ENCODE peak calls at places on chromosomes 12 and 14, in ten cellular contexts. X is NCI-H69; G is GM23248; C is neuronal stem cell; F is neural progenitor cell; A is GM12864; L is psoas muscle; D is stimulated activated CD4-positive, alpha-beta T cell treated with anti-CD3 and anti-CD28 coated beads, Interleukin-1b, Interleukin-23, amount 100 ng/mL, for 48 hours; R is RWPE1; U is Daoy. O is an unnamed sample.

GRCh38 chr12:94988471-94988870 is 15.0 kb downstream of the NDUFA12 start:
- DNase-seq in X (no peak), G (no peak), C (no peak), F (no peak), A (no peak), L (no peak), D (no peak), R (no peak), U (no peak), O (no peak)

GRCh38 chr14:32667287-32667686 is 271.4 kb upstream of the NPAS3 start:
- DNase-seq in X (no peak), G (no peak), C (no peak), F (no peak), A (no peak), L (no peak), D (no peak), R (no peak), U (no peak), O (no peak)

GRCh38 chr14:78767436-78767835 is 597.3 kb downstream of the NRXN3 start:
- DNase-seq in X (no peak), G (no peak), C (no peak), F (no peak), A (no peak), L (no peak), D (no peak), R (no peak), U (no peak), O (no peak)

GRCh38 chr12:77247542-77247941 is 182.2 kb upstream of the E2F7 start:
- DNase-seq in X (no peak), G (no peak), C (no peak), F (no peak), A (no peak), L (no peak), D (no peak), R (no peak), U (no peak), O (no peak)

GRCh38 chr14:66610154-66610563 is 102.2 kb downstream of the GPHN start:
- DNase-seq in X (no peak), G (peak; percentile 25), C (no peak), F (peak; percentile 6), A (no peak), L (no peak), D (no peak), R (no peak), U (peak; percentile 16), O (no peak)

GRCh38 chr14:102581193-102581592 is 11.3 kb upstream of the RCOR1 start:
- DNase-seq in X (no peak), G (no peak), C (no peak), F (no peak), A (no peak), L (no peak), D (no peak), R (no peak), U (no peak), O (no peak)

GRCh38 chr14:25955772-25956171 is 642.1 kb downstream of the NOVA1 start:
- DNase-seq in X (no peak), G (no peak), C (no peak), F (no peak), A (no peak), L (no peak), D (no peak), R (no peak), U (no peak), O (no peak)

GRCh38 chr12:1915082-1915968 is 3.1 kb downstream of the CACNA2D4 start:
- DNase-seq in X (no peak), G (no peak), C (no peak), F (no peak), A (no peak), L (no peak), D (peak; percentile 19), R (no peak), U (peak; percentile 2), O (no peak)

GRCh38 chr12:117169548-117169947 is 20.7 kb downstream of the FBXO21 start:
- DNase-seq in X (no peak), G (no peak), C (no peak), F (no peak), A (no peak), L (no peak), D (no peak), R (no peak), U (no peak), O (no peak)

GRCh38 chr14:94405481-94405880 is 17.1 kb upstream of the SERPINA1 start:
- DNase-seq in X (no peak), G (no peak), C (no peak), F (no peak), A (no peak), L (no peak), D (no peak), R (no peak), U (no peak), O (no peak)

GRCh38 chr14:36515105-36515593 is 4.9 kb downstream of the NKX2-1 start:
- DNase-seq in X (peak; percentile 18), G (no peak), C (no peak), F (no peak), A (no peak), L (no peak), D (no peak), R (no peak), U (no peak), O (peak; percentile 16)

GRCh38 chr12:113191236-113191635 is 5.7 kb downstream of the RITA1 start:
- DNase-seq in X (no peak), G (no peak), C (no peak), F (no peak), A (no peak), L (no peak), D (no peak), R (no peak), U (no peak), O (no peak)

GRCh38 chr12:122944588-122944987 is 21.7 kb downstream of the ABCB9 start:
- DNase-seq in X (peak; percentile 41), G (peak; percentile 64), C (no peak), F (no peak), A (no peak), L (no peak), D (no peak), R (peak; percentile 47), U (peak; percentile 91), O (no peak)

GRCh38 chr12:100964026-100964425 is 169.4 kb downstream of the ANO4 start:
- DNase-seq in X (peak; percentile 32), G (no peak), C (no peak), F (no peak), A (no peak), L (no peak), D (no peak), R (no peak), U (no peak), O (no peak)